ENCODE peak calls at places on chromosome 9, in eight cellular contexts. M, G, T, B, A, J, P and W are unnamed samples.
A peak's percentile ranks its signal among the peaks of the same experiment; 100 is the strongest.

GRCh38 chr9:28942941-28943340 is 1369.7 kb upstream of the C9orf72 start:
- DNase-seq in M (no peak), G (no peak), T (no peak), B (no peak), A (no peak), J (no peak), P (no peak), W (no peak)

GRCh38 chr9:120928720-120929389 is 2.3 kb upstream of the TRAF1 start:
- DNase-seq in M (no peak), G (peak; percentile 89), T (peak; percentile 56), B (peak; percentile 94), A (no peak), J (peak; percentile 47), P (peak; percentile 62), W (peak; percentile 42)

GRCh38 chr9:764105-764524 is 77.4 kb upstream of the DMRT1 start:
- DNase-seq in M (no peak), G (peak; percentile 78), T (no peak), B (peak; percentile 52), A (no peak), J (peak; percentile 55), P (no peak), W (no peak)

GRCh38 chr9:136668983-136669790 is 6.5 kb downstream of the EGFL7 start:
- DNase-seq in M (no peak), G (no peak), T (no peak), B (no peak), A (no peak), J (no peak), P (no peak), W (no peak)

GRCh38 chr9:38182321-38182720 is 113.3 kb upstream of the SHB start:
- DNase-seq in M (no peak), G (no peak), T (no peak), B (no peak), A (no peak), J (peak; percentile 37), P (no peak), W (no peak)

GRCh38 chr9:107455461-107456155 is 34.0 kb downstream of the KLF4 start:
- DNase-seq in M (no peak), G (no peak), T (no peak), B (no peak), A (no peak), J (no peak), P (no peak), W (no peak)

GRCh38 chr9:137007060-137007815 is 10.9 kb upstream of the CLIC3 start:
- DNase-seq in M (no peak), G (no peak), T (no peak), B (no peak), A (no peak), J (peak; percentile 33), P (no peak), W (no peak)

GRCh38 chr9:85522459-85523092 is 219.2 kb downstream of the AGTPBP1 start:
- DNase-seq in M (no peak), G (peak; percentile 82), T (no peak), B (no peak), A (no peak), J (peak; percentile 34), P (no peak), W (peak; percentile 2)

GRCh38 chr9:124696101-124696500 is 75.0 kb downstream of the NR6A1 start:
- DNase-seq in M (no peak), G (no peak), T (no peak), B (no peak), A (no peak), J (peak; percentile 85), P (no peak), W (no peak)

GRCh38 chr9:93265301-93265971 is 81.5 kb downstream of the WNK2 start:
- DNase-seq in M (no peak), G (no peak), T (no peak), B (no peak), A (no peak), J (no peak), P (no peak), W (peak; percentile 41)

GRCh38 chr9:5635390-5635789 is 6.5 kb downstream of the RIC1 start:
- DNase-seq in M (no peak), G (no peak), T (no peak), B (no peak), A (no peak), J (no peak), P (no peak), W (no peak)

GRCh38 chr9:76667521-76667957 is 96.7 kb upstream of the PCA3 start:
- DNase-seq in M (no peak), G (no peak), T (no peak), B (no peak), A (no peak), J (peak; percentile 67), P (no peak), W (no peak)

GRCh38 chr9:16515879-16516289 is 354.6 kb downstream of the BNC2 start:
- DNase-seq in M (no peak), G (no peak), T (no peak), B (no peak), A (no peak), J (peak; percentile 83), P (no peak), W (no peak)

GRCh38 chr9:135076143-135076875 is 11.2 kb upstream of the OLFM1 start:
- DNase-seq in M (no peak), G (no peak), T (no peak), B (no peak), A (no peak), J (no peak), P (no peak), W (no peak)

GRCh38 chr9:85569988-85570387 is 171.8 kb downstream of the AGTPBP1 start:
- DNase-seq in M (no peak), G (no peak), T (no peak), B (no peak), A (no peak), J (peak; percentile 29), P (no peak), W (no peak)

GRCh38 chr9:89770779-89771178 is 166.0 kb downstream of the GADD45G start:
- DNase-seq in M (no peak), G (peak; percentile 54), T (no peak), B (no peak), A (no peak), J (no peak), P (no peak), W (no peak)

GRCh38 chr9:14485366-14485765 is 171.4 kb upstream of the NFIB start:
- DNase-seq in M (no peak), G (no peak), T (no peak), B (no peak), A (no peak), J (peak; percentile 24), P (no peak), W (no peak)

GRCh38 chr9:105901514-105902109 is 207.3 kb downstream of the TMEM38B start:
- DNase-seq in M (no peak), G (peak; percentile 46), T (no peak), B (peak; percentile 65), A (no peak), J (peak; percentile 32), P (no peak), W (no peak)

GRCh38 chr9:2785060-2785459 is 58.8 kb downstream of the PUM3 start:
- DNase-seq in M (no peak), G (no peak), T (no peak), B (no peak), A (no peak), J (no peak), P (no peak), W (no peak)

GRCh38 chr9:90073551-90073950 is 468.7 kb downstream of the GADD45G start:
- DNase-seq in M (no peak), G (no peak), T (no peak), B (no peak), A (no peak), J (no peak), P (no peak), W (no peak)